ENCODE peak calls at places on chromosomes 7 and 10, in six cellular contexts. F, N, V, R, D and S are unnamed samples.

GRCh38 chr7:136654406-136654805 is 214.0 kb upstream of the CHRM2 start:
- DNase-seq in N (no peak), V (no peak), D (no peak), F (no peak), R (no peak), S (no peak)

GRCh38 chr10:34089294-34089693 is 725.8 kb downstream of the PARD3 start:
- DNase-seq in F (no peak), N (no peak), R (no peak), D (no peak), V (no peak), S (no peak)

GRCh38 chr7:136138991-136139390 is 161.8 kb upstream of the MTPN start:
- DNase-seq in N (no peak), V (no peak), D (no peak), R (no peak), F (no peak), S (no peak)

GRCh38 chr7:110595694-110596093 is 495.2 kb upstream of the LRRN3 start:
- DNase-seq in N (no peak), R (no peak), D (no peak), V (no peak), F (no peak), S (no peak)

GRCh38 chr10:100650693-100651092 is 94.7 kb upstream of the PAX2 start:
- DNase-seq in D (no peak), F (no peak), N (no peak), V (no peak), R (no peak), S (no peak)

GRCh38 chr7:36367561-36367889 is 22.1 kb upstream of the ANLN start:
- DNase-seq in V (no peak), N (no peak), F (no peak), R (no peak), D (no peak), S (no peak)

GRCh38 chr10:86316990-86317389 is 49.6 kb downstream of the GRID1 start:
- DNase-seq in D (no peak), F (no peak), N (no peak), R (no peak), V (no peak), S (no peak)

GRCh38 chr10:117936136-117936535 is 110.6 kb downstream of the RAB11FIP2 start:
- DNase-seq in R (no peak), N (no peak), V (no peak), F (no peak), D (no peak), S (no peak)

GRCh38 chr10:132722980-132723970 is 62.7 kb downstream of the NKX6-2 start:
- DNase-seq in R (no peak), D (no peak), N (no peak), V (no peak), F (no peak), S (no peak)

GRCh38 chr7:151342811-151343210 is 1.2 kb downstream of the NUB1 start:
- DNase-seq in V (no peak), F (no peak), R (no peak), D (peak), N (no peak), S (no peak)

GRCh38 chr7:128217972-128218652 is 23.0 kb upstream of the LEP start:
- DNase-seq in N (no peak), F (peak), R (peak), D (peak), V (no peak), S (no peak)

GRCh38 chr7:92698237-92698841 is 108.1 kb upstream of the FAM133B start:
- DNase-seq in F (no peak), N (peak), D (peak), V (no peak), R (peak), S (peak)

GRCh38 chr10:14588084-14588937 is 186.4 kb downstream of the FAM107B start:
- DNase-seq in N (no peak), V (no peak), R (peak), D (no peak), F (no peak), S (no peak)

DNA sequence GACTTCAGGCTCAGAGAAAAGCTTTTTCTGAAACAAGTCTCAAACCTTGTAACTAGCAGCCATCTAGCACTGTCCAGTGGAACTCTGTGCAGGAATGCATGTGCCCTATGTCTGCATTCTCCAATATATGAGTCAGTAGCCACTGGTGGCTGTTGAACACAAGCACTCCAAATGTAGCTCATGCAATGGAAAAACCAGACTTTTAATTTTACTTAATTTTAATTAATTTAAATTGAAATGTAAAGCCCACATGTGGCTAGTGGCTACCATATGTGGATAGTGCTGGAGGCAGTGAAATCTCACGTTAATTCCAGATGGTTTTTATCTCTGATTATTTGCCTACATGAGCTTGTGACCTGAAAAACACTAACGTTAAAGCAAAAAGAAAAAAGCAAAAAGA is 225.1 kb downstream of the GATA3 start:
- DNase-seq in R (peak), N (no peak), F (no peak), D (peak), V (no peak), S (no peak)
- TF ChIP-seq SIN3A in R (no peak), N (no peak), F (no peak), D (no peak), V (no peak), S (no peak)

GRCh38 chr10:59678884-59679301 is 30.8 kb downstream of the SLC16A9 start:
- DNase-seq in V (no peak), N (no peak), D (no peak), R (no peak), F (no peak), S (no peak)
- TF ChIP-seq REST in V (no peak), N (no peak), D (no peak), R (no peak), F (no peak), S (no peak)

GRCh38 chr7:41641006-41641714 is 61.7 kb downstream of the INHBA start:
- DNase-seq in D (no peak), N (no peak), V (no peak), F (no peak), R (no peak), S (no peak)

GRCh38 chr7:41640487-41640886 is 62.4 kb downstream of the INHBA start:
- DNase-seq in R (no peak), F (no peak), N (no peak), V (no peak), D (no peak), S (no peak)

GRCh38 chr7:41633690-41634089 is 69.2 kb downstream of the INHBA start:
- DNase-seq in R (no peak), V (no peak), D (no peak), F (no peak), N (no peak), S (no peak)

DNA sequence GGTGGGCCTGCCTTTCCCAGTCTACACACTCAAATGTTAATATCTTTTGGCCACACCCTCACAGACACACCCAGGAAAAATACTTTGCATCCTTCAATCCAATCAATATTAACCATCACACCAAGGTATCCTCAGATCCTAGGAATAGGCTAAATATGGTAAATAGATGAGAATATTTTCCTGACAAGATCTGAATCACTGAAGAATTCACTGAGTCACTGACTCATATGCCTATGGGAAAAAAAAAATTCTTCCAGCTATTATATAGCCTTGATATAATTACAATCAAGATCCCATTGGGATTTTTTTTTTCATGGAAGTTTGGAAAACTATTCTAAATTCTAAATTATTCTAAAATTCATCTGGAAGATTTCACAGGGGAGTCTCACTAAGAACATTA is 65.8 kb downstream of the INHBA start:
- DNase-seq in F (no peak), N (no peak), D (no peak), V (no peak), R (no peak), S (no peak)
- TF ChIP-seq SIN3A in F (no peak), N (no peak), D (no peak), V (no peak), R (no peak), S (no peak)

GRCh38 chr10:75887981-75888380 is 456.6 kb downstream of the LRMDA start:
- DNase-seq in N (no peak), D (no peak), R (no peak), F (no peak), V (no peak), S (no peak)
- TF ChIP-seq REST in N (no peak), D (no peak), R (no peak), F (no peak), V (no peak), S (no peak)

GRCh38 chr7:44576228-44576627 is 2.5 kb upstream of the DDX56 start:
- DNase-seq in R (no peak), N (no peak), F (no peak), D (no peak), V (no peak), S (no peak)

GRCh38 chr7:44583145-44583544 is 1.1 kb upstream of the TMED4 start:
- DNase-seq in R (no peak), D (no peak), N (no peak), F (no peak), V (no peak), S (no peak)

GRCh38 chr7:44580945-44581344 is 1.1 kb downstream of the TMED4 start:
- DNase-seq in V (no peak), D (no peak), N (no peak), R (no peak), F (no peak), S (no peak)

GRCh38 chr7:44581907-44582603 is at the start of gene TMED4:
- DNase-seq in D (peak), F (peak), N (peak), V (peak), R (peak), S (peak)

GRCh38 chr7:44581426-44581906 is 565 bp downstream of the TMED4 start:
- DNase-seq in D (no peak), V (no peak), N (no peak), F (no peak), R (no peak), S (no peak)
- TF ChIP-seq SIN3A in D (no peak), V (no peak), N (no peak), F (peak), R (peak), S (no peak)

GRCh38 chr10:93342346-93342745 is 139.8 kb downstream of the MYOF start:
- DNase-seq in V (no peak), F (no peak), D (no peak), N (no peak), R (no peak), S (no peak)
- TF ChIP-seq REST in V (no peak), F (no peak), D (no peak), N (no peak), R (no peak), S (no peak)

GRCh38 chr7:99380823-99381663 is 6.5 kb downstream of the ARPC1B start:
- DNase-seq in V (peak), D (peak), R (peak), F (no peak), N (no peak), S (no peak)
- TF ChIP-seq SIN3A in V (peak), D (no peak), R (no peak), F (no peak), N (no peak), S (no peak)

DNA sequence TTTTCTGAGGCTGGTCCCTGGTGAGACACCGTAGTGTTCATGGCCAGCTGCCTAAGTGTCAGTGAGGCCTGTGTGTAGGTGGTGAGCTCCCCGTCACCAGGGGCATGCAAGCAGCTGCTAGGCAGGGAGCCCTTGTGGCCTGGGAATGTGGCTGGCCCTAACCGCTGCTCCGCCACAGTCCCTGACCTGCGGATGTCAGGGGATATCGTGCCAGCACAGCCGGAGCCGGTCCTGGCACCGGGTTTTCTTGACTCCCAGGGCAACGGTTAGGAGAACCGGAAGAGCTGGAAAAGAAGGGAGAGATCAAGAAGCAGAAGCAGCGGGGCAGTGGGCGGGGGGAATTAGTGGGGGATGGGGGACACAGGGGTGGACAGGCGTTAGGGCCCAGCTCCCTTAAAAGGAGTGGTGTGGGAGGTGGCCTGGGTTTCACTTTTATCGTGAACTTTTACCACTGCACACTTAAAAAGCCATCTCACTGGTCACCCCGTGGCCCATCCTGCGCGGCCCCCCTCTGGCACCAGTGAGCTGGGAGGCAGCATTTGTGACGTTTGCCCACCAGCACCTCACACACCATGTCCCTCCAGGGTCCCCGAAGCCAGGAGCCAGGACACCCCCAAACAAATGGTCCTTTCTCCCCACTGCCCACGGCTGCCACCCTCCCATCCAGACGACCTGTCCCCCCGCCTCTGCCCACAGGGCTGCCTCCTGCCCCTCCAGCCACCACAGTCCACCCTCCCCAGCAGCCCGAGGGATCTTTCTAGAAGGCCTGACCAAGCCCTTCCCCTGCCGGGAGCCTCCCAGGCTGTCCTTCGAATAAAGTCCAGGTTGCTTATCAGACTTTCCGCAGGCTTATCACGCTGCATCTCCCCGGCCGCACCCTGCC is 1.7 kb upstream of the MICALL2 start:
- DNase-seq in V (no peak), N (no peak), F (peak), D (no peak), R (peak), S (no peak)
- TF ChIP-seq REST in V (no peak), N (no peak), F (peak), D (no peak), R (no peak), S (no peak)